ENCODE peak calls at places on chromosomes 3 and 15, in five cellular contexts. P is brain microvascular endothelial cell, B is spleen, C is lower lobe of right lung, R is adrenal gland. U is an unnamed sample.
A peak's percentile ranks its signal among the peaks of the same experiment; 100 is the strongest.

GRCh38 chr15:50764331-50765201 is 940 bp downstream of the SPPL2A start:
- DNase-seq in P (no peak), B (no peak), C (no peak), R (no peak), U (no peak)

GRCh38 chr3:148002705-148003205 is 593.6 kb downstream of the ZIC1 start:
- DNase-seq in P (no peak), R (no peak), C (no peak), B (no peak), U (no peak)

GRCh38 chr3:129460572-129460971 is 20.5 kb downstream of the IFT122 start:
- DNase-seq in C (no peak), B (no peak), R (no peak), P (no peak), U (no peak)

GRCh38 chr3:181851063-181851462 is 139.3 kb downstream of the SOX2 start:
- DNase-seq in R (no peak), C (no peak), P (no peak), B (no peak), U (no peak)

GRCh38 chr3:196966526-196967401 is 1.9 kb downstream of the PIGZ start:
- DNase-seq in C (no peak), R (no peak), P (no peak), B (peak; percentile 66), U (no peak)

GRCh38 chr3:158658889-158659288 is 13.6 kb downstream of the LXN start:
- DNase-seq in B (no peak), C (no peak), P (no peak), R (no peak), U (no peak)

GRCh38 chr15:58473720-58474119 is 41.9 kb downstream of the LIPC start:
- DNase-seq in B (no peak), C (no peak), P (peak; percentile 72), R (no peak), U (peak; percentile 51)

GRCh38 chr3:52046914-52047239 is 9.5 kb downstream of the DUSP7 start:
- DNase-seq in P (no peak), B (no peak), C (no peak), R (no peak), U (no peak)

GRCh38 chr3:166457382-166457781 is 620.2 kb upstream of the BCHE start:
- DNase-seq in P (no peak), B (no peak), R (no peak), C (no peak), U (no peak)

GRCh38 chr15:50128266-50128665 is 9.2 kb upstream of the ATP8B4 start:
- DNase-seq in P (no peak), B (peak; percentile 76), R (peak; percentile 66), C (peak; percentile 74), U (no peak)

GRCh38 chr3:31013843-31014242 is 119.4 kb upstream of the GADL1 start:
- DNase-seq in P (no peak), B (no peak), R (no peak), C (no peak), U (no peak)

GRCh38 chr15:74406992-74407705 is 26.6 kb downstream of the SEMA7A start:
- DNase-seq in B (no peak), C (no peak), R (no peak), P (peak; percentile 85), U (peak; percentile 74)

GRCh38 chr3:24713516-24713915 is 218.9 kb upstream of the THRB start:
- DNase-seq in R (no peak), C (no peak), B (no peak), P (no peak), U (no peak)

GRCh38 chr3:78287085-78287484 is 1247.2 kb downstream of the ROBO2 start:
- DNase-seq in B (no peak), P (no peak), C (no peak), R (no peak), U (no peak)

GRCh38 chr3:53566450-53567145 is 72.2 kb downstream of the CACNA1D start:
- DNase-seq in B (no peak), C (no peak), P (no peak), R (no peak), U (no peak)

GRCh38 chr15:55164284-55164683 is 32.5 kb downstream of the RSL24D1 start:
- DNase-seq in R (no peak), C (no peak), B (no peak), P (no peak), U (no peak)

GRCh38 chr3:70818145-70818544 is 505.7 kb upstream of the MDFIC2 start:
- DNase-seq in P (no peak), C (no peak), R (no peak), B (no peak), U (no peak)

GRCh38 chr3:98359993-98360675 is 6.5 kb downstream of the OR5K4 start:
- DNase-seq in P (no peak), C (no peak), R (no peak), B (no peak), U (no peak)

GRCh38 chr3:53794597-53794996 is 51.6 kb downstream of the CHDH start:
- DNase-seq in P (no peak), R (no peak), B (no peak), C (no peak), U (no peak)

GRCh38 chr15:80480909-80481308 is 76.7 kb downstream of the ARNT2 start:
- DNase-seq in B (no peak), R (peak; percentile 77), P (peak; percentile 96), C (no peak), U (peak; percentile 74)

GRCh38 chr3:164451083-164451910 is 627.0 kb downstream of the SI start:
- DNase-seq in B (no peak), C (no peak), R (no peak), P (peak; percentile 5), U (no peak)

GRCh38 chr3:132513057-132513456 is 84.0 kb upstream of the ACKR4 start:
- DNase-seq in P (no peak), B (no peak), C (no peak), R (no peak), U (no peak)

GRCh38 chr3:152508705-152509104 is 240.0 kb downstream of the MBNL1 start:
- DNase-seq in B (no peak), R (no peak), C (no peak), P (no peak), U (no peak)

GRCh38 chr3:49714728-49715550 is 4.5 kb downstream of the AMIGO3 start:
- DNase-seq in C (no peak), R (no peak), B (no peak), P (no peak), U (no peak)

GRCh38 chr3:169104541-169104940 is 559.0 kb downstream of the MECOM start:
- DNase-seq in R (no peak), B (no peak), C (no peak), P (peak; percentile 19), U (no peak)

GRCh38 chr3:78003090-78003489 is 963.2 kb downstream of the ROBO2 start:
- DNase-seq in P (peak; percentile 9), C (no peak), B (no peak), R (no peak), U (no peak)

GRCh38 chr3:119598410-119599098 is 869 bp downstream of the PLA1A start:
- DNase-seq in P (no peak), R (no peak), C (no peak), B (no peak), U (no peak)

GRCh38 chr3:61438253-61439115 is 122.9 kb upstream of the PTPRG start:
- DNase-seq in R (no peak), C (no peak), B (no peak), P (no peak), U (no peak)

GRCh38 chr15:62472616-62473299 is 307.7 kb upstream of the C2CD4B start:
- DNase-seq in P (no peak), B (no peak), R (no peak), C (no peak), U (no peak)

DNA sequence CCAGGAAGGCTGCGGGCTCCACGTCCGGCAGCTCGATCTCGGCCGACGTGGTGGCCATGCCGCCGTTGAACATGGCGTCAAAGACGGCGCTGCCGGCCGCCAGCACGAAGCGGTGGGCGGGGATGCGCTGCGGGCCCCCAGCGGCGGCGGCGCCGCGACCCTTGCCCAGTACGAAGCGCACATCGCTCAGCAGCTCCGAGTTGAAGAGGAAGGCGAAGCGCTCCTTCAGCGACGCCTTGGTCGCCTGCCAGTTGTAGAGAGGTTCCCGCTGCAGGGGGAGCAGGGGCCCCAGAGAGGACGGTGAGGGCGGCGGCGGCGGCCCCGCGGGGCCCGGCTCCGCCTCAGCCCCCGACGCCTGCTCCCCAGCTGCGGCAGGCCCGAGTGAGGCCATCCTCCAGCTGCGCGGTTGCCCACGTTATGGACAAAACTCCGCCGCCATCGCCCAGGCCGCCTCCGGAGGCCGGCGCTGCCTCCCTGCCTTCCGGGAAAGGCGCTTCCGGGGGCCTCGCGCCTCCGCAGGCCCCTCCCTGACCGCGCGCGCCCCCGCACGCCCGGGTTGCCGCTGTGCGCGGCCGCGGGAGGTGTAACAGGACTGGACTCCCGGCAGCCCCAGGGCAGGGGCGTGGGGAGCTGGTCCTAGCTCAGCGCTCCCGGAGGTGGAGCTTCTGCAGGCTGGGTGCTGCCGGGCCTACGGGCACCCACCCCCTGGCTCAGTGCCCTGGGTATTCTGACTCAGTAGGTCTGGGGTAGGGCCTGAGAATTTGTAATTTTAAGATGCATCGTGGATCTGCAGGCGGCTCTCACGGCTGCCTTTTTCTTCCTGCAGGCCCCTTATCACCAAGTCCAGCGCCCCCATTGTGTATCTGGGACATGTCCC is at the start of gene BTBD1:
- DNase-seq in B (peak; percentile 97), C (peak; percentile 96), R (peak; percentile 98), P (peak; percentile 90), U (peak; percentile 90)
- TF ChIP-seq CTCF in B (no peak), C (peak; percentile 25), R (no peak), P (peak; percentile 33), U (no peak)

GRCh38 chr3:126495786-126496185 is 20.1 kb upstream of the ZXDC start:
- DNase-seq in R (no peak), P (no peak), C (no peak), B (peak; percentile 63), U (no peak)
- H3K27ac ChIP-seq in R (no peak overlapping the region), P (no peak overlapping the region), C (no peak overlapping the region), B (no peak overlapping the region), U (no peak overlapping the region)

GRCh38 chr15:101370330-101371024 is 75.4 kb upstream of the SNRPA1 start:
- DNase-seq in P (no peak), R (no peak), C (no peak), B (no peak), U (no peak)
- TF ChIP-seq CTCF in P (no peak), R (no peak), C (no peak), B (no peak), U (no peak)

DNA sequence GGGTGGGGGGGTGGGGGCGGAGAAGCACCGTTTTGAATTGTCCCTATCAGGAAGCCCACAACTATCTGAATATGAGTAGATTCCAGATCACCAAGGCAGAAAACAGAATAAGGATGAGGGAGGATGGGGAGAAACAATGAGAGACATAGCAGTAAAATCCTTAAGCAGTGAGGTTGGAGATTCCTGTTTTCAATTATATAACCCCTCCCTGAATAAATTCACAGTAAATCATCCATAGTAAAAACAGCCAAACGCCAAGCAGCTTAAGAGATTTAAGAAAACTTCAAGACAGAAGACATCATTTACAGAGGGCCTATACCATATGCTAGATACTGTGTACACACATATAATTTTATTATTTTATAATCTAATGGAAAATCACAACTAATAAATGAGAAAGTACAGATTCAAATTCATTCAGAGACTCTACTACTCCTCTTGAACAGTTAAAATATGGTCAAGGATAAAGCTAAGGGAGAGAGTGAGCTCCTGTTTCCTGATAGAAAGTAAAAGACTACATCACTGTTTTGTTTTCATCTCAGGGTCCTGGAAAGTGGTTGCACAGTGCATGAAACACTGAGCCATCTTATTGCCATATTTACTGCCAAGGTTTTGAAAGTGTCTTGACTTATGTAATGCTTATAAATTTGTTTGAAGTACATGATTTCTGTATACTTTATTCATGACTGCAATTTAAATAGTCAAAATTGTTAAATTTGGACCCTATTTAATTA is 141.6 kb downstream of the TBL1XR1 start:
- DNase-seq in R (no peak), P (no peak), B (no peak), C (no peak), U (no peak)
- H3K27ac ChIP-seq in R (no peak overlapping the region), P (no peak overlapping the region), B (no peak overlapping the region), C (no peak overlapping the region), U (no peak overlapping the region)

U was measured in AG04450.